ENCODE peak calls at places on chromosome 14, in nine cellular contexts. R is epithelial cell of esophagus; U is LoVo; D is activated CD8-positive, alpha-beta memory T cell treated with anti-CD3 and anti-CD28 coated beads for 1 hour; F is HEK293T; X is fibroblast of the aortic adventitia; V is astrocyte of the spinal cord; L is HS-5; Y is NCI-H510A. K is an unnamed sample.

GRCh38 chr14:104395941-104396681 is 183.5 kb upstream of the C14orf180 start:
- DNase-seq in V (no peak), F (no peak), X (no peak), R (no peak), U (no peak), Y (no peak), L (no peak), D (no peak), K (peak)

GRCh38 chr14:99936738-99937474 is 128.3 kb upstream of the EVL start:
- DNase-seq in D (no peak), U (no peak), X (no peak), Y (no peak), R (no peak), V (no peak), L (no peak), F (no peak), K (no peak)

GRCh38 chr14:23294734-23295561 is 7.7 kb downstream of the PPP1R3E start:
- DNase-seq in U (peak), F (peak), R (peak), L (no peak), D (peak), X (peak), Y (no peak), V (peak), K (no peak)

GRCh38 chr14:64906022-64906421 is 8.2 kb upstream of the CHURC1 start:
- DNase-seq in R (no peak), Y (no peak), U (no peak), L (no peak), X (no peak), D (no peak), F (no peak), V (no peak), K (no peak)

GRCh38 chr14:67392728-67393314 is 19.1 kb downstream of the PLEK2 start:
- DNase-seq in U (no peak), F (no peak), L (no peak), X (no peak), D (no peak), V (no peak), R (no peak), Y (no peak), K (no peak)

GRCh38 chr14:55745906-55746305 is 165.9 kb downstream of the KTN1 start:
- DNase-seq in X (no peak), R (no peak), D (no peak), V (no peak), F (no peak), U (no peak), Y (no peak), L (no peak), K (no peak)

GRCh38 chr14:74572829-74573360 is 39.1 kb downstream of the LTBP2 start:
- DNase-seq in D (no peak), Y (no peak), L (no peak), U (no peak), F (no peak), R (peak), V (peak), X (no peak), K (no peak)

GRCh38 chr14:71645656-71646055 is 286.6 kb upstream of the RGS6 start:
- DNase-seq in D (no peak), L (peak), U (no peak), V (no peak), R (no peak), Y (no peak), F (no peak), X (peak), K (no peak)

GRCh38 chr14:62126885-62127478 is 364.8 kb downstream of the SNAPC1 start:
- DNase-seq in Y (peak), F (peak), L (peak), X (peak), R (peak), U (peak), V (peak), D (no peak), K (peak)

GRCh38 chr14:33432407-33433023 is 493.8 kb downstream of the NPAS3 start:
- DNase-seq in Y (peak), X (peak), F (peak), L (no peak), V (peak), U (peak), R (peak), D (no peak), K (no peak)

GRCh38 chr14:20184181-20184580 is 6.5 kb upstream of the OR11G2 start:
- DNase-seq in D (no peak), X (peak), U (no peak), V (no peak), Y (no peak), L (peak), F (no peak), R (no peak), K (no peak)

GRCh38 chr14:103156733-103157411 is 33.6 kb downstream of the TNFAIP2 start:
- DNase-seq in R (no peak), L (no peak), D (no peak), X (no peak), F (no peak), Y (no peak), U (no peak), V (no peak), K (no peak)

GRCh38 chr14:62645649-62646048 is 399.6 kb downstream of the KCNH5 start:
- DNase-seq in V (peak), L (no peak), Y (no peak), U (no peak), X (no peak), F (no peak), R (peak), D (no peak), K (no peak)

GRCh38 chr14:20583908-20584307 is 3.9 kb downstream of the RNASE11 start:
- DNase-seq in Y (no peak), D (no peak), R (peak), V (no peak), U (no peak), L (no peak), X (no peak), F (no peak), K (no peak)

GRCh38 chr14:68444449-68445168 is 348.3 kb downstream of the ZFP36L1 start:
- DNase-seq in X (peak), L (no peak), D (no peak), U (peak), F (no peak), Y (no peak), V (peak), R (no peak), K (peak)

GRCh38 chr14:59570122-59570521 is 6.5 kb downstream of the CCDC175 start:
- DNase-seq in V (no peak), X (no peak), L (no peak), Y (no peak), U (peak), R (peak), D (no peak), F (no peak), K (no peak)

GRCh38 chr14:97077253-97077653 is 280.1 kb downstream of the VRK1 start:
- DNase-seq in X (peak), D (no peak), F (no peak), L (no peak), V (peak), U (no peak), Y (no peak), R (peak), K (peak)

GRCh38 chr14:97642631-97643030 is 845.4 kb downstream of the VRK1 start:
- DNase-seq in V (no peak), D (no peak), U (no peak), F (no peak), L (no peak), X (no peak), Y (no peak), R (no peak), K (no peak)

GRCh38 chr14:64755661-64756265 is 51.5 kb downstream of the PLEKHG3 start:
- DNase-seq in D (peak), L (no peak), X (peak), R (peak), U (peak), V (peak), F (no peak), Y (no peak), K (peak)

GRCh38 chr14:35337557-35338255 is 45.5 kb downstream of the PSMA6 start:
- DNase-seq in U (peak), L (no peak), F (no peak), V (no peak), D (no peak), R (peak), Y (no peak), X (no peak), K (no peak)

GRCh38 chr14:68461086-68461485 is 331.8 kb downstream of the ZFP36L1 start:
- DNase-seq in V (no peak), X (no peak), Y (no peak), D (no peak), F (no peak), L (no peak), R (no peak), U (no peak), K (no peak)

GRCh38 chr14:72646861-72647528 is 246.9 kb downstream of the DPF3 start:
- DNase-seq in R (peak), Y (no peak), X (peak), F (no peak), U (no peak), D (no peak), L (no peak), V (peak), K (no peak)

GRCh38 chr14:105682956-105683570 is 156.7 kb downstream of the TMEM121 start:
- DNase-seq in F (no peak), D (no peak), Y (no peak), U (no peak), X (no peak), R (no peak), V (no peak), L (no peak), K (no peak)

GRCh38 chr14:23119362-23120327 is 590 bp upstream of the CEBPE start:
- DNase-seq in R (no peak), L (no peak), D (no peak), F (no peak), U (no peak), Y (no peak), V (no peak), X (no peak), K (no peak)

GRCh38 chr14:41418851-41419250 is 187.8 kb upstream of the LRFN5 start:
- DNase-seq in D (no peak), Y (no peak), V (no peak), X (no peak), L (no peak), R (no peak), F (no peak), U (no peak), K (no peak)

GRCh38 chr14:88044129-88044727 is 39.3 kb downstream of the GPR65 start:
- DNase-seq in R (peak), L (no peak), V (no peak), Y (no peak), U (no peak), F (no peak), D (no peak), X (no peak), K (no peak)

GRCh38 chr14:89171628-89172027 is 245.4 kb downstream of the FOXN3 start:
- DNase-seq in F (no peak), D (no peak), R (no peak), Y (no peak), U (no peak), V (no peak), X (no peak), L (no peak), K (no peak)

GRCh38 chr14:73873660-73874059 is 13.0 kb upstream of the ZNF410 start:
- DNase-seq in U (no peak), V (no peak), L (no peak), X (no peak), F (no peak), D (no peak), R (no peak), Y (no peak), K (no peak)

GRCh38 chr14:103014466-103015319 is 42.7 kb downstream of the CDC42BPB start:
- DNase-seq in D (no peak), L (no peak), V (peak), F (no peak), X (peak), Y (peak), R (peak), U (no peak), K (peak)

GRCh38 chr14:69713127-69713800 is 53.7 kb upstream of the SRSF5 start:
- DNase-seq in Y (peak), D (no peak), R (peak), U (no peak), L (no peak), F (no peak), X (no peak), V (no peak), K (peak)

GRCh38 chr14:22472935-22473854 is 115.8 kb downstream of the DAD1 start:
- DNase-seq in R (peak), U (peak), L (peak), V (peak), X (peak), D (no peak), Y (no peak), F (peak), K (peak)

GRCh38 chr14:32006267-32007110 is 70.6 kb upstream of the ARHGAP5 start:
- DNase-seq in U (peak), R (peak), Y (no peak), D (no peak), L (no peak), F (no peak), X (no peak), V (no peak), K (no peak)

K was measured in DMS79.